ENCODE peak calls at places on chromosomes 6 and 20, in seven cellular contexts. One of them, this sample, is unnamed.

GRCh38 chr6:101000334-101000733 is 119.2 kb upstream of the ASCC3 start:
- DNase-seq in H4: no peak
- DNase-seq in astrocyte: no peak
- DNase-seq in G401: no peak
- DNase-seq in T47D: no peak
- DNase-seq in HuH-7.5: no peak
- DNase-seq in stimulated activated naive CD8-positive, alpha-beta T cell treated with anti-CD3 and anti-CD28 coated beads, Interleukin-15, Interleukin-2, amounts not matched to agents 100 U/mL and 50 U/mL, for 24 hours: no peak
- DNase-seq in this sample: no peak

GRCh38 chr20:36521526-36521925 is 19.8 kb upstream of the MYL9 start:
- DNase-seq in H4: no peak
- DNase-seq in astrocyte: no peak
- DNase-seq in G401: no peak
- DNase-seq in T47D: no peak
- DNase-seq in HuH-7.5: no peak
- DNase-seq in stimulated activated naive CD8-positive, alpha-beta T cell treated with anti-CD3 and anti-CD28 coated beads, Interleukin-15, Interleukin-2, amounts not matched to agents 100 U/mL and 50 U/mL, for 24 hours: no peak
- DNase-seq in this sample: no peak

GRCh38 chr20:13216533-13216932 is 4.5 kb upstream of the ISM1 start:
- DNase-seq in H4: no peak
- DNase-seq in astrocyte: no peak
- DNase-seq in G401: no peak
- DNase-seq in T47D: no peak
- DNase-seq in HuH-7.5: no peak
- DNase-seq in stimulated activated naive CD8-positive, alpha-beta T cell treated with anti-CD3 and anti-CD28 coated beads, Interleukin-15, Interleukin-2, amounts not matched to agents 100 U/mL and 50 U/mL, for 24 hours: no peak
- DNase-seq in this sample: no peak

GRCh38 chr20:53148764-53149163 is 176.6 kb downstream of the TSHZ2 start:
- DNase-seq in H4: no peak
- DNase-seq in astrocyte: peak; percentile 36
- DNase-seq in G401: no peak
- DNase-seq in T47D: no peak
- DNase-seq in HuH-7.5: no peak
- DNase-seq in stimulated activated naive CD8-positive, alpha-beta T cell treated with anti-CD3 and anti-CD28 coated beads, Interleukin-15, Interleukin-2, amounts not matched to agents 100 U/mL and 50 U/mL, for 24 hours: no peak
- DNase-seq in this sample: no peak

GRCh38 chr6:120354452-120355098 is 979.7 kb downstream of the TBC1D32 start:
- DNase-seq in H4: peak; percentile 65
- DNase-seq in astrocyte: peak; percentile 37
- DNase-seq in G401: no peak
- DNase-seq in T47D: no peak
- DNase-seq in HuH-7.5: no peak
- DNase-seq in stimulated activated naive CD8-positive, alpha-beta T cell treated with anti-CD3 and anti-CD28 coated beads, Interleukin-15, Interleukin-2, amounts not matched to agents 100 U/mL and 50 U/mL, for 24 hours: no peak
- DNase-seq in this sample: no peak

GRCh38 chr20:16944753-16945152 is 196.6 kb downstream of the OTOR start:
- DNase-seq in H4: no peak
- DNase-seq in astrocyte: peak; percentile 56
- DNase-seq in G401: no peak
- DNase-seq in T47D: no peak
- DNase-seq in HuH-7.5: no peak
- DNase-seq in stimulated activated naive CD8-positive, alpha-beta T cell treated with anti-CD3 and anti-CD28 coated beads, Interleukin-15, Interleukin-2, amounts not matched to agents 100 U/mL and 50 U/mL, for 24 hours: no peak
- DNase-seq in this sample: no peak

GRCh38 chr20:32960849-32961731 is 43.1 kb downstream of the SUN5 start:
- DNase-seq in H4: no peak
- DNase-seq in astrocyte: no peak
- DNase-seq in G401: no peak
- DNase-seq in T47D: no peak
- DNase-seq in HuH-7.5: no peak
- DNase-seq in stimulated activated naive CD8-positive, alpha-beta T cell treated with anti-CD3 and anti-CD28 coated beads, Interleukin-15, Interleukin-2, amounts not matched to agents 100 U/mL and 50 U/mL, for 24 hours: no peak
- DNase-seq in this sample: no peak

GRCh38 chr6:166258854-166259276 is 49.3 kb downstream of the PRR18 start:
- DNase-seq in H4: peak; percentile 75
- DNase-seq in astrocyte: no peak
- DNase-seq in G401: no peak
- DNase-seq in T47D: no peak
- DNase-seq in HuH-7.5: no peak
- DNase-seq in stimulated activated naive CD8-positive, alpha-beta T cell treated with anti-CD3 and anti-CD28 coated beads, Interleukin-15, Interleukin-2, amounts not matched to agents 100 U/mL and 50 U/mL, for 24 hours: peak; percentile 58
- DNase-seq in this sample: no peak

GRCh38 chr6:127302728-127303675 is 36.3 kb downstream of the RNF146 start:
- DNase-seq in H4: peak; percentile 5
- DNase-seq in astrocyte: no peak
- DNase-seq in G401: peak; percentile 45
- DNase-seq in T47D: peak; percentile 2
- DNase-seq in HuH-7.5: no peak
- DNase-seq in stimulated activated naive CD8-positive, alpha-beta T cell treated with anti-CD3 and anti-CD28 coated beads, Interleukin-15, Interleukin-2, amounts not matched to agents 100 U/mL and 50 U/mL, for 24 hours: peak; percentile 38
- DNase-seq in this sample: no peak

GRCh38 chr6:101516553-101516952 is 123.0 kb downstream of the GRIK2 start:
- DNase-seq in H4: no peak
- DNase-seq in astrocyte: no peak
- DNase-seq in G401: no peak
- DNase-seq in T47D: no peak
- DNase-seq in HuH-7.5: no peak
- DNase-seq in stimulated activated naive CD8-positive, alpha-beta T cell treated with anti-CD3 and anti-CD28 coated beads, Interleukin-15, Interleukin-2, amounts not matched to agents 100 U/mL and 50 U/mL, for 24 hours: no peak
- DNase-seq in this sample: no peak

GRCh38 chr20:57617079-57617795 is 3.0 kb downstream of the ZBP1 start:
- DNase-seq in H4: no peak
- DNase-seq in astrocyte: no peak
- DNase-seq in G401: no peak
- DNase-seq in T47D: no peak
- DNase-seq in HuH-7.5: no peak
- DNase-seq in stimulated activated naive CD8-positive, alpha-beta T cell treated with anti-CD3 and anti-CD28 coated beads, Interleukin-15, Interleukin-2, amounts not matched to agents 100 U/mL and 50 U/mL, for 24 hours: no peak
- DNase-seq in this sample: no peak

GRCh38 chr20:53828673-53829085 is 235.0 kb upstream of the ZNF217 start:
- DNase-seq in H4: peak; percentile 89
- DNase-seq in astrocyte: peak; percentile 91
- DNase-seq in G401: peak; percentile 35
- DNase-seq in T47D: no peak
- DNase-seq in HuH-7.5: no peak
- DNase-seq in stimulated activated naive CD8-positive, alpha-beta T cell treated with anti-CD3 and anti-CD28 coated beads, Interleukin-15, Interleukin-2, amounts not matched to agents 100 U/mL and 50 U/mL, for 24 hours: no peak
- DNase-seq in this sample: no peak

GRCh38 chr6:12798326-12798725 is 81.8 kb downstream of the PHACTR1 start:
- DNase-seq in H4: no peak
- DNase-seq in astrocyte: no peak
- DNase-seq in G401: no peak
- DNase-seq in T47D: no peak
- DNase-seq in HuH-7.5: no peak
- DNase-seq in stimulated activated naive CD8-positive, alpha-beta T cell treated with anti-CD3 and anti-CD28 coated beads, Interleukin-15, Interleukin-2, amounts not matched to agents 100 U/mL and 50 U/mL, for 24 hours: no peak
- DNase-seq in this sample: no peak

GRCh38 chr20:23568320-23569011 is at the start of gene CST9L:
- DNase-seq in H4: no peak
- DNase-seq in astrocyte: no peak
- DNase-seq in G401: no peak
- DNase-seq in T47D: no peak
- DNase-seq in HuH-7.5: no peak
- DNase-seq in stimulated activated naive CD8-positive, alpha-beta T cell treated with anti-CD3 and anti-CD28 coated beads, Interleukin-15, Interleukin-2, amounts not matched to agents 100 U/mL and 50 U/mL, for 24 hours: no peak
- DNase-seq in this sample: no peak

GRCh38 chr6:35552285-35552917 is 39.7 kb upstream of the TULP1 start:
- DNase-seq in H4: peak; percentile 27
- DNase-seq in astrocyte: peak; percentile 4
- DNase-seq in G401: peak; percentile 1
- DNase-seq in T47D: no peak
- DNase-seq in HuH-7.5: no peak
- DNase-seq in stimulated activated naive CD8-positive, alpha-beta T cell treated with anti-CD3 and anti-CD28 coated beads, Interleukin-15, Interleukin-2, amounts not matched to agents 100 U/mL and 50 U/mL, for 24 hours: peak; percentile 67
- DNase-seq in this sample: peak; percentile 66

GRCh38 chr6:109762166-109762565 is 71.1 kb downstream of the FIG4 start:
- DNase-seq in H4: no peak
- DNase-seq in astrocyte: no peak
- DNase-seq in G401: no peak
- DNase-seq in T47D: no peak
- DNase-seq in HuH-7.5: no peak
- DNase-seq in stimulated activated naive CD8-positive, alpha-beta T cell treated with anti-CD3 and anti-CD28 coated beads, Interleukin-15, Interleukin-2, amounts not matched to agents 100 U/mL and 50 U/mL, for 24 hours: no peak
- DNase-seq in this sample: no peak

GRCh38 chr6:48032156-48032555 is 78.8 kb downstream of the PTCHD4 start:
- DNase-seq in H4: peak; percentile 83
- DNase-seq in astrocyte: peak; percentile 98
- DNase-seq in G401: no peak
- DNase-seq in T47D: no peak
- DNase-seq in HuH-7.5: no peak
- DNase-seq in stimulated activated naive CD8-positive, alpha-beta T cell treated with anti-CD3 and anti-CD28 coated beads, Interleukin-15, Interleukin-2, amounts not matched to agents 100 U/mL and 50 U/mL, for 24 hours: no peak
- DNase-seq in this sample: no peak

GRCh38 chr20:52193886-52194545 is 2.4 kb upstream of the ZFP64 start:
- DNase-seq in H4: no peak
- DNase-seq in astrocyte: no peak
- DNase-seq in G401: no peak
- DNase-seq in T47D: no peak
- DNase-seq in HuH-7.5: no peak
- DNase-seq in stimulated activated naive CD8-positive, alpha-beta T cell treated with anti-CD3 and anti-CD28 coated beads, Interleukin-15, Interleukin-2, amounts not matched to agents 100 U/mL and 50 U/mL, for 24 hours: no peak
- DNase-seq in this sample: no peak

GRCh38 chr6:158803733-158804143 is 15.4 kb downstream of the EZR start:
- DNase-seq in H4: peak; percentile 28
- DNase-seq in astrocyte: no peak
- DNase-seq in G401: no peak
- DNase-seq in T47D: no peak
- DNase-seq in HuH-7.5: no peak
- DNase-seq in stimulated activated naive CD8-positive, alpha-beta T cell treated with anti-CD3 and anti-CD28 coated beads, Interleukin-15, Interleukin-2, amounts not matched to agents 100 U/mL and 50 U/mL, for 24 hours: no peak
- DNase-seq in this sample: no peak

GRCh38 chr20:36542019-36542488 is 735 bp downstream of the MYL9 start:
- DNase-seq in H4: no peak
- DNase-seq in astrocyte: no peak
- DNase-seq in G401: no peak
- DNase-seq in T47D: peak; percentile 64
- DNase-seq in HuH-7.5: peak; percentile 74
- DNase-seq in stimulated activated naive CD8-positive, alpha-beta T cell treated with anti-CD3 and anti-CD28 coated beads, Interleukin-15, Interleukin-2, amounts not matched to agents 100 U/mL and 50 U/mL, for 24 hours: peak; percentile 9
- DNase-seq in this sample: no peak

GRCh38 chr20:258963-259362 is 1.4 kb downstream of the DEFB132 start:
- DNase-seq in H4: no peak
- DNase-seq in astrocyte: no peak
- DNase-seq in G401: peak; percentile 36
- DNase-seq in T47D: no peak
- DNase-seq in HuH-7.5: peak; percentile 43
- DNase-seq in stimulated activated naive CD8-positive, alpha-beta T cell treated with anti-CD3 and anti-CD28 coated beads, Interleukin-15, Interleukin-2, amounts not matched to agents 100 U/mL and 50 U/mL, for 24 hours: no peak
- DNase-seq in this sample: no peak

GRCh38 chr6:134314236-134314821 is 3.6 kb downstream of the SGK1 start:
- DNase-seq in H4: no peak
- DNase-seq in astrocyte: no peak
- DNase-seq in G401: peak; percentile 66
- DNase-seq in T47D: no peak
- DNase-seq in HuH-7.5: no peak
- DNase-seq in stimulated activated naive CD8-positive, alpha-beta T cell treated with anti-CD3 and anti-CD28 coated beads, Interleukin-15, Interleukin-2, amounts not matched to agents 100 U/mL and 50 U/mL, for 24 hours: no peak
- DNase-seq in this sample: no peak

GRCh38 chr20:47036091-47036880 is 141.6 kb downstream of the EYA2 start:
- DNase-seq in H4: no peak
- DNase-seq in astrocyte: no peak
- DNase-seq in G401: no peak
- DNase-seq in T47D: no peak
- DNase-seq in HuH-7.5: no peak
- DNase-seq in stimulated activated naive CD8-positive, alpha-beta T cell treated with anti-CD3 and anti-CD28 coated beads, Interleukin-15, Interleukin-2, amounts not matched to agents 100 U/mL and 50 U/mL, for 24 hours: no peak
- DNase-seq in this sample: no peak

GRCh38 chr20:58010186-58010585 is 218.3 kb downstream of the ANKRD60 start:
- DNase-seq in H4: no peak
- DNase-seq in astrocyte: no peak
- DNase-seq in G401: no peak
- DNase-seq in T47D: no peak
- DNase-seq in HuH-7.5: no peak
- DNase-seq in stimulated activated naive CD8-positive, alpha-beta T cell treated with anti-CD3 and anti-CD28 coated beads, Interleukin-15, Interleukin-2, amounts not matched to agents 100 U/mL and 50 U/mL, for 24 hours: no peak
- DNase-seq in this sample: no peak

This sample was measured in activated CD4-positive, CD25-positive, alpha-beta regulatory T cell treated with anti-CD3 and anti-CD28 coated beads, Interleukin-2, amount 50 U/mL, for 72 hours.